ENCODE peak calls at places on chromosomes 2 and 18, in nine cellular contexts. O is GM20000; B is foreskin fibroblast; H is OCI-LY7; K is AG09319; Q is WTC11; M is BJ; Z is Calu3; Y is CD8-positive, alpha-beta T cell. T is an unnamed sample.

GRCh38 chr18:70491734-70492348 is 203.0 kb downstream of the SOCS6 start:
- DNase-seq in M (no peak), O (peak), B (peak), Q (peak), Y (peak), Z (peak), K (no peak), H (peak), T (peak)

GRCh38 chr2:152456262-152456661 is 121.3 kb downstream of the FMNL2 start:
- DNase-seq in Q (no peak), Z (peak), H (no peak), K (no peak), B (no peak), M (no peak), O (no peak), Y (no peak), T (no peak)

GRCh38 chr2:37766087-37766486 is 94.6 kb upstream of the CDC42EP3 start:
- DNase-seq in B (no peak), Z (no peak), H (no peak), K (no peak), Y (no peak), Q (no peak), M (no peak), O (no peak), T (no peak)

GRCh38 chr2:112938904-112939303 is 27.9 kb downstream of the IL37 start:
- DNase-seq in B (no peak), H (no peak), Z (peak), K (no peak), Q (no peak), Y (peak), O (no peak), M (no peak), T (no peak)

GRCh38 chr18:2855560-2856350 is 8.9 kb downstream of the EMILIN2 start:
- DNase-seq in H (no peak), Z (no peak), O (no peak), Q (no peak), Y (no peak), M (no peak), K (no peak), B (no peak), T (no peak)

GRCh38 chr2:121219866-121220265 is 65.1 kb downstream of the TFCP2L1 start:
- DNase-seq in H (no peak), M (no peak), Z (no peak), Y (no peak), K (no peak), B (no peak), Q (no peak), O (no peak), T (no peak)

GRCh38 chr18:22563098-22563707 is 145.5 kb upstream of the CTAGE1 start:
- DNase-seq in H (peak), M (no peak), K (peak), Y (peak), O (peak), Z (peak), Q (no peak), B (peak), T (no peak)

GRCh38 chr2:195202163-195202845 is 454.7 kb upstream of the SLC39A10 start:
- DNase-seq in Z (no peak), M (no peak), K (no peak), Q (no peak), H (no peak), Y (no peak), O (no peak), B (peak), T (no peak)

GRCh38 chr2:75570948-75571729 is 10.4 kb upstream of the EVA1A start:
- DNase-seq in O (no peak), M (no peak), H (no peak), B (no peak), K (no peak), Q (no peak), Y (no peak), Z (no peak), T (no peak)

GRCh38 chr2:239756392-239757153 is 268.6 kb downstream of the NDUFA10 start:
- DNase-seq in M (no peak), Y (no peak), B (no peak), H (no peak), O (no peak), Q (no peak), K (no peak), Z (no peak), T (no peak)

GRCh38 chr2:30257266-30258214 is 26.2 kb downstream of the LBH start:
- DNase-seq in O (no peak), Z (no peak), K (no peak), Y (peak), M (no peak), H (no peak), Q (no peak), B (no peak), T (no peak)

GRCh38 chr2:54048117-54048785 is 67.2 kb upstream of the ACYP2 start:
- DNase-seq in Y (peak), K (no peak), M (no peak), H (no peak), Z (no peak), O (no peak), Q (no peak), B (no peak), T (no peak)

DNA sequence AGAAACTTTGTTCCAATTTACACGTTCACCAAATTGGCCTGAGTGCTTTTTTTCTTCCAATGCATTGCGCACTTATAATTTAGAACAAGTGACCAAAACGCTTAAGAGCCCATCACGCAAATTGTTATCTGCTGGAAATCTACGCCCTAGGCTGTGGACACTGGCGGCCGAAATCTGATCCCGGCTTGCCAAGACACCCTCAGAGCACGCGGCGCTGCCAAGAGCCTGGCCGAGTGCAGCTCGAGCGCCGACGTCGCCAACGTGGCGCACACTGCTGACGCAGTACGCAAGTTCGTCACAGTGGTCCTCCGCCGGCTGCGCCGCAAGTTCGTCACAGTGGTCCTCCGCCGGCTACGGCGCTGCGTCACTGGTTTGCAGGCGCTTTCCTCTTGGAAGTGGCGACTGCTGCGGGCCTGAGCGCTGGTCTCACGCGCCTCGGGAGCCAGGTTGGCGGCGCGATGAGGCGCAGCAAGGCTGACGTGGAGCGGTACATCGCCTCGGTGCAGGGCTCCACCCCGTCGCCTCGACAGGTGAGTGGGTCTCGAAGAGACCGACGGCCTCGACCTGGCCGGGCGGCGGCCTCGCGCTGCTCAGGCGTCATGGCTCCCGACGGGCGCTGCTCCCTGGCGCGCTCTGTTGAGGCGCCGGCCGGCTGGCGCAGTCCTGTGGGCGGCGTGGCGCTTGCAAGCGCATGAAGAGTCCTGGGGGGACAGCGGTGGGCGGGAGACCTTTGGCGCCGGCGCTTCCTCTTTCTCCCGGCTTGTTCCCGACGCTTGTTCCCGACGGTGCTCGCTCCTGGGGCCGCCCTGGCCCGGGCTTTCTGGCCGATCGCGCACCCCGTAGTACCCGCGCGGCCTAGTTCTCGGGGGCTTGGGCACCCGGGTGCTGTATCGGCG is at the start of gene RANBP2:
- DNase-seq in Z (peak), Y (peak), K (peak), Q (peak), H (peak), M (peak), O (peak), B (peak), T (peak)
- TF ChIP-seq CTCF in Z (no peak), Y (no peak), K (no peak), Q (no peak), H (no peak), M (no peak), O (no peak), B (no peak), T (no peak)

DNA sequence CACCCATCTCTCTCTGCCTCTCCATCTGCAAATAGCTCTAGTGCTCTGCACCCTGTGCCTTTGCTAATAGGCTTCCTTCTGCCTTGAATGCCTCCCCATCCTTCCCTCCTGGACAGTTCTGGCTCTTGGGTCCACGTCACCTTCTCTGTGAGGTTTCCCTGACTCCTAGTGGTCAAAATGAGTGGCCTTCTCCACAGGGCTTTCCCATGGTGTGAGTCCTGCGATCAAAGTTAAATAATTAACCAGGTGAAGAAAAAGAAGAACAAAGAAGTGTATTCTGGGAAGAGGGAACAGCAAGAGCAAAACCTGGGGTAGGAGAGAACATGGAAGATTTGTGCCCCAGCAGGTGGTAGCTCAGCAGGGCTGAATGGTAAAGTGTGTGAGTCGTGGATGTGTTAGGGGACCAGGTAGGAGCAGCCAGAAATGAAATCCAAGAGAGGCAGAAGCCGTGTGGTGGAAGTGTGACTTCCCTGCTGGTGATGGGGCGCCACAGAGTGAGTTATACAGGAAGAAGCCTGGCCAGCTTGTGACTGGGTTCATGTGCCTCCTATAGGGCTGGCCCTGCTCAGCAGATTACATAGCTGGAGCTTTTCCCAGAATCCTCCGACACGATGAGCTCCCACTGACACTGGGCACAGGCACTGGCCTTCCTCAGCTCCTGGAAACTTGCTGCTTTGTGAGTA is 93.8 kb upstream of the LDAH start:
- DNase-seq in M (no peak), Y (no peak), K (no peak), Z (peak), B (peak), Q (no peak), H (no peak), O (no peak), T (no peak)
- TF ChIP-seq CTCF in M (peak), Y (no peak), K (peak), Z (peak), B (peak), Q (no peak), H (peak), O (no peak), T (peak)

GRCh38 chr18:11165138-11165537 is 15.8 kb upstream of the PIEZO2 start:
- DNase-seq in Z (no peak), B (no peak), Q (no peak), K (no peak), Y (no peak), M (no peak), H (no peak), O (no peak), T (no peak)

GRCh38 chr18:11160303-11160702 is 10.9 kb upstream of the PIEZO2 start:
- DNase-seq in Y (no peak), K (no peak), Q (no peak), H (no peak), M (no peak), Z (no peak), O (no peak), B (no peak), T (no peak)

GRCh38 chr18:11162889-11163288 is 13.5 kb upstream of the PIEZO2 start:
- DNase-seq in B (no peak), M (no peak), Q (no peak), K (no peak), Z (no peak), H (no peak), Y (no peak), O (no peak), T (no peak)

GRCh38 chr18:11165952-11166351 is 16.6 kb upstream of the PIEZO2 start:
- DNase-seq in Q (no peak), H (no peak), B (no peak), K (no peak), Z (no peak), Y (no peak), M (no peak), O (no peak), T (no peak)

GRCh38 chr18:11163668-11164067 is 14.3 kb upstream of the PIEZO2 start:
- DNase-seq in M (no peak), H (no peak), O (no peak), Y (no peak), B (no peak), Q (peak), Z (peak), K (no peak), T (peak)
- TF ChIP-seq CTCF in M (no peak), H (peak), O (peak), Y (no peak), B (no peak), Q (peak), Z (peak), K (no peak), T (peak)

DNA sequence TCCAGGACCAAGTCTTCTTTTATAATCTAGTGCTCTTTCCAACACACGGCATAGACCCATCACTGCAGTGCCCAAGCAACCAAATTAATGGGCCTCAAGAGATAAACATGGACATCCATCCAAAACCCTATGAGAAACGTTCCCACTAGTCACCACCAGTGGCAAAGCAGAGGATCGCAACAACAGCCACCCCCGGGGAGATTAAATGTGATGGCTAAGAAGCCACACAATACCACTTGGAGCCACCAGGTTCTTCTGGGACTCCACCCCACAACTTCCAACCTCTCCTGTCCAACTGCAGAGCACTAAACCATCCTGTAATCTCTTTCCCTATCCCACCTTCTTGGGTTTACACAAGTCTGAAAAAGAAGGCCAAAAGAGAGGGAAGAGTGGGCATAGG is 123.8 kb downstream of the BCL11A start:
- DNase-seq in K (no peak), Y (no peak), M (no peak), H (no peak), Q (no peak), O (no peak), B (no peak), Z (no peak), T (no peak)
- TF ChIP-seq CTCF in K (no peak), Y (no peak), M (no peak), H (no peak), Q (no peak), O (no peak), B (no peak), Z (no peak), T (no peak)

GRCh38 chr2:17580319-17580715 is 39.8 kb downstream of the VSNL1 start:
- DNase-seq in Y (no peak), K (no peak), Q (no peak), O (no peak), B (no peak), H (no peak), M (no peak), Z (no peak), T (no peak)

GRCh38 chr2:17576802-17577201 is 36.3 kb downstream of the VSNL1 start:
- DNase-seq in Y (no peak), Z (no peak), O (no peak), H (no peak), Q (no peak), B (no peak), K (no peak), M (no peak), T (no peak)

GRCh38 chr2:17578466-17578928 is 38.0 kb downstream of the VSNL1 start:
- DNase-seq in Q (no peak), B (no peak), O (no peak), H (peak), K (no peak), Y (no peak), M (no peak), Z (no peak), T (no peak)

GRCh38 chr2:17583166-17583565 is 42.7 kb downstream of the VSNL1 start:
- DNase-seq in Q (no peak), Z (no peak), Y (no peak), H (no peak), O (no peak), B (no peak), M (no peak), K (no peak), T (no peak)

GRCh38 chr2:17579605-17580318 is 39.3 kb downstream of the VSNL1 start:
- DNase-seq in M (no peak), B (no peak), Q (no peak), Y (no peak), Z (no peak), O (no peak), K (no peak), H (no peak), T (no peak)
- TF ChIP-seq CTCF in M (no peak), B (no peak), Q (no peak), Y (no peak), Z (no peak), O (no peak), K (no peak), H (no peak), T (no peak)

GRCh38 chr2:85181093-85181685 is 48.0 kb downstream of the TCF7L1 start:
- DNase-seq in B (no peak), H (no peak), K (no peak), Q (no peak), Z (peak), O (no peak), Y (no peak), M (no peak), T (no peak)
- TF ChIP-seq CTCF in B (no peak), H (peak), K (no peak), Q (no peak), Z (no peak), O (no peak), Y (no peak), M (no peak), T (peak)

GRCh38 chr18:39105095-39105494 is 1539.5 kb upstream of the CELF4 start:
- DNase-seq in Z (no peak), M (no peak), Q (no peak), B (no peak), K (no peak), Y (no peak), H (no peak), O (no peak), T (no peak)
- TF ChIP-seq CTCF in Z (no peak), M (no peak), Q (no peak), B (no peak), K (no peak), Y (no peak), H (no peak), O (no peak), T (no peak)

GRCh38 chr2:159677654-159678053 is 34.7 kb upstream of the MARCHF7 start:
- DNase-seq in B (no peak), K (no peak), Q (no peak), H (no peak), O (no peak), Y (no peak), Z (no peak), M (no peak), T (no peak)
- TF ChIP-seq CTCF in B (peak), K (peak), Q (no peak), H (peak), O (no peak), Y (no peak), Z (no peak), M (peak), T (no peak)

GRCh38 chr2:186903183-186903582 is 54.2 kb upstream of the ZSWIM2 start:
- DNase-seq in O (no peak), B (no peak), Q (no peak), Z (no peak), Y (no peak), K (no peak), M (no peak), H (no peak), T (no peak)
- TF ChIP-seq CTCF in O (no peak), B (peak), Q (peak), Z (peak), Y (no peak), K (peak), M (peak), H (peak), T (peak)